ENCODE peak calls at places on chromosomes 12 and 14, in nine cellular contexts. One of them, this sample, is unnamed.

GRCh38 chr14:22394616-22395015 is 194.4 kb downstream of the DAD1 start:
- DNase-seq in endothelial cell: no peak
- DNase-seq in GM04504: no peak
- DNase-seq in NCI-H1436: no peak
- DNase-seq in small intestine: no peak
- DNase-seq in keratinocyte: no peak
- DNase-seq in left ventricle myocardium superior: no peak
- DNase-seq in activated naive CD8-positive, alpha-beta T cell treated with anti-CD3 and anti-CD28 coated beads for 36 hours: no peak
- DNase-seq in stimulated activated CD8-positive, alpha-beta memory T cell treated with anti-CD3 and anti-CD28 coated beads, Interleukin-15, amount 100 ng/mL, for 4 hours: no peak
- DNase-seq in this sample: no peak

GRCh38 chr14:95818581-95818980 is 58.1 kb upstream of the TUNAR start:
- DNase-seq in small intestine: no peak
- DNase-seq in GM04504: no peak
- DNase-seq in keratinocyte: no peak
- DNase-seq in stimulated activated CD8-positive, alpha-beta memory T cell treated with anti-CD3 and anti-CD28 coated beads, Interleukin-15, amount 100 ng/mL, for 4 hours: no peak
- DNase-seq in left ventricle myocardium superior: no peak
- DNase-seq in endothelial cell: no peak
- DNase-seq in NCI-H1436: no peak
- DNase-seq in activated naive CD8-positive, alpha-beta T cell treated with anti-CD3 and anti-CD28 coated beads for 36 hours: no peak
- DNase-seq in this sample: no peak

GRCh38 chr12:26028953-26029740 is 70.7 kb downstream of the RASSF8 start:
- DNase-seq in endothelial cell: peak; percentile 45
- DNase-seq in small intestine: peak; percentile 44
- DNase-seq in keratinocyte: no peak
- DNase-seq in GM04504: no peak
- DNase-seq in left ventricle myocardium superior: no peak
- DNase-seq in NCI-H1436: no peak
- DNase-seq in stimulated activated CD8-positive, alpha-beta memory T cell treated with anti-CD3 and anti-CD28 coated beads, Interleukin-15, amount 100 ng/mL, for 4 hours: no peak
- DNase-seq in activated naive CD8-positive, alpha-beta T cell treated with anti-CD3 and anti-CD28 coated beads for 36 hours: no peak
- DNase-seq in this sample: peak; percentile 47

GRCh38 chr14:20093442-20093841 is 17.1 kb upstream of the OR4K17 start:
- DNase-seq in NCI-H1436: no peak
- DNase-seq in activated naive CD8-positive, alpha-beta T cell treated with anti-CD3 and anti-CD28 coated beads for 36 hours: no peak
- DNase-seq in small intestine: no peak
- DNase-seq in stimulated activated CD8-positive, alpha-beta memory T cell treated with anti-CD3 and anti-CD28 coated beads, Interleukin-15, amount 100 ng/mL, for 4 hours: no peak
- DNase-seq in endothelial cell: no peak
- DNase-seq in keratinocyte: no peak
- DNase-seq in left ventricle myocardium superior: no peak
- DNase-seq in GM04504: no peak
- DNase-seq in this sample: no peak

GRCh38 chr12:132400011-132400641 is 70.7 kb upstream of the GALNT9 start:
- DNase-seq in activated naive CD8-positive, alpha-beta T cell treated with anti-CD3 and anti-CD28 coated beads for 36 hours: no peak
- DNase-seq in stimulated activated CD8-positive, alpha-beta memory T cell treated with anti-CD3 and anti-CD28 coated beads, Interleukin-15, amount 100 ng/mL, for 4 hours: no peak
- DNase-seq in NCI-H1436: no peak
- DNase-seq in small intestine: no peak
- DNase-seq in endothelial cell: no peak
- DNase-seq in GM04504: no peak
- DNase-seq in keratinocyte: no peak
- DNase-seq in left ventricle myocardium superior: peak; percentile 19
- DNase-seq in this sample: no peak

GRCh38 chr12:19153396-19153795 is 23.9 kb downstream of the PLEKHA5 start:
- DNase-seq in endothelial cell: no peak
- DNase-seq in NCI-H1436: no peak
- DNase-seq in GM04504: no peak
- DNase-seq in activated naive CD8-positive, alpha-beta T cell treated with anti-CD3 and anti-CD28 coated beads for 36 hours: no peak
- DNase-seq in stimulated activated CD8-positive, alpha-beta memory T cell treated with anti-CD3 and anti-CD28 coated beads, Interleukin-15, amount 100 ng/mL, for 4 hours: no peak
- DNase-seq in keratinocyte: no peak
- DNase-seq in small intestine: no peak
- DNase-seq in left ventricle myocardium superior: no peak
- DNase-seq in this sample: no peak

GRCh38 chr12:105793421-105793820 is 345.3 kb downstream of the NUAK1 start:
- DNase-seq in keratinocyte: no peak
- DNase-seq in activated naive CD8-positive, alpha-beta T cell treated with anti-CD3 and anti-CD28 coated beads for 36 hours: no peak
- DNase-seq in endothelial cell: no peak
- DNase-seq in GM04504: no peak
- DNase-seq in stimulated activated CD8-positive, alpha-beta memory T cell treated with anti-CD3 and anti-CD28 coated beads, Interleukin-15, amount 100 ng/mL, for 4 hours: no peak
- DNase-seq in left ventricle myocardium superior: no peak
- DNase-seq in small intestine: no peak
- DNase-seq in NCI-H1436: no peak
- DNase-seq in this sample: no peak

GRCh38 chr14:104972301-104973211 is 5.6 kb downstream of the AHNAK2 start:
- DNase-seq in small intestine: peak; percentile 91
- DNase-seq in left ventricle myocardium superior: peak; percentile 31
- DNase-seq in GM04504: peak; percentile 67
- DNase-seq in stimulated activated CD8-positive, alpha-beta memory T cell treated with anti-CD3 and anti-CD28 coated beads, Interleukin-15, amount 100 ng/mL, for 4 hours: no peak
- DNase-seq in endothelial cell: no peak
- DNase-seq in activated naive CD8-positive, alpha-beta T cell treated with anti-CD3 and anti-CD28 coated beads for 36 hours: no peak
- DNase-seq in NCI-H1436: no peak
- DNase-seq in keratinocyte: peak; percentile 81
- DNase-seq in this sample: no peak

GRCh38 chr14:100551056-100551455 is 36.2 kb downstream of the BEGAIN start:
- DNase-seq in activated naive CD8-positive, alpha-beta T cell treated with anti-CD3 and anti-CD28 coated beads for 36 hours: no peak
- DNase-seq in NCI-H1436: no peak
- DNase-seq in GM04504: no peak
- DNase-seq in keratinocyte: no peak
- DNase-seq in stimulated activated CD8-positive, alpha-beta memory T cell treated with anti-CD3 and anti-CD28 coated beads, Interleukin-15, amount 100 ng/mL, for 4 hours: no peak
- DNase-seq in small intestine: no peak
- DNase-seq in endothelial cell: no peak
- DNase-seq in left ventricle myocardium superior: no peak
- DNase-seq in this sample: no peak

GRCh38 chr12:29030006-29030405 is 119.1 kb upstream of the FAR2 start:
- DNase-seq in endothelial cell: no peak
- DNase-seq in keratinocyte: no peak
- DNase-seq in activated naive CD8-positive, alpha-beta T cell treated with anti-CD3 and anti-CD28 coated beads for 36 hours: no peak
- DNase-seq in GM04504: no peak
- DNase-seq in left ventricle myocardium superior: no peak
- DNase-seq in stimulated activated CD8-positive, alpha-beta memory T cell treated with anti-CD3 and anti-CD28 coated beads, Interleukin-15, amount 100 ng/mL, for 4 hours: no peak
- DNase-seq in small intestine: no peak
- DNase-seq in NCI-H1436: no peak
- DNase-seq in this sample: no peak

GRCh38 chr14:91366749-91367148 is 50.9 kb downstream of the CCDC88C start:
- DNase-seq in endothelial cell: no peak
- DNase-seq in small intestine: no peak
- DNase-seq in stimulated activated CD8-positive, alpha-beta memory T cell treated with anti-CD3 and anti-CD28 coated beads, Interleukin-15, amount 100 ng/mL, for 4 hours: no peak
- DNase-seq in keratinocyte: no peak
- DNase-seq in left ventricle myocardium superior: no peak
- DNase-seq in NCI-H1436: no peak
- DNase-seq in GM04504: no peak
- DNase-seq in activated naive CD8-positive, alpha-beta T cell treated with anti-CD3 and anti-CD28 coated beads for 36 hours: no peak
- DNase-seq in this sample: no peak

GRCh38 chr14:32453857-32454810 is 125.0 kb downstream of the AKAP6 start:
- DNase-seq in GM04504: peak; percentile 34
- DNase-seq in NCI-H1436: no peak
- DNase-seq in left ventricle myocardium superior: no peak
- DNase-seq in small intestine: no peak
- DNase-seq in activated naive CD8-positive, alpha-beta T cell treated with anti-CD3 and anti-CD28 coated beads for 36 hours: no peak
- DNase-seq in stimulated activated CD8-positive, alpha-beta memory T cell treated with anti-CD3 and anti-CD28 coated beads, Interleukin-15, amount 100 ng/mL, for 4 hours: no peak
- DNase-seq in keratinocyte: no peak
- DNase-seq in endothelial cell: no peak
- DNase-seq in this sample: no peak

GRCh38 chr14:50667491-50668007 is 557 bp downstream of the SAV1 start:
- DNase-seq in NCI-H1436: peak; percentile 3
- DNase-seq in left ventricle myocardium superior: no peak
- DNase-seq in stimulated activated CD8-positive, alpha-beta memory T cell treated with anti-CD3 and anti-CD28 coated beads, Interleukin-15, amount 100 ng/mL, for 4 hours: no peak
- DNase-seq in keratinocyte: no peak
- DNase-seq in small intestine: peak; percentile 38
- DNase-seq in GM04504: no peak
- DNase-seq in endothelial cell: no peak
- DNase-seq in activated naive CD8-positive, alpha-beta T cell treated with anti-CD3 and anti-CD28 coated beads for 36 hours: no peak
- DNase-seq in this sample: peak; percentile 66

GRCh38 chr12:124319368-124320050 is 24.6 kb downstream of the RFLNA start:
- DNase-seq in stimulated activated CD8-positive, alpha-beta memory T cell treated with anti-CD3 and anti-CD28 coated beads, Interleukin-15, amount 100 ng/mL, for 4 hours: no peak
- DNase-seq in activated naive CD8-positive, alpha-beta T cell treated with anti-CD3 and anti-CD28 coated beads for 36 hours: no peak
- DNase-seq in NCI-H1436: no peak
- DNase-seq in GM04504: no peak
- DNase-seq in endothelial cell: no peak
- DNase-seq in keratinocyte: no peak
- DNase-seq in small intestine: no peak
- DNase-seq in left ventricle myocardium superior: no peak
- DNase-seq in this sample: no peak

GRCh38 chr12:31007636-31008175 is 66.0 kb upstream of the DDX11 start:
- DNase-seq in activated naive CD8-positive, alpha-beta T cell treated with anti-CD3 and anti-CD28 coated beads for 36 hours: no peak
- DNase-seq in stimulated activated CD8-positive, alpha-beta memory T cell treated with anti-CD3 and anti-CD28 coated beads, Interleukin-15, amount 100 ng/mL, for 4 hours: no peak
- DNase-seq in keratinocyte: no peak
- DNase-seq in small intestine: no peak
- DNase-seq in GM04504: no peak
- DNase-seq in endothelial cell: no peak
- DNase-seq in left ventricle myocardium superior: no peak
- DNase-seq in NCI-H1436: no peak
- DNase-seq in this sample: no peak

GRCh38 chr12:1806301-1807106 is 13.9 kb upstream of the LRTM2 start:
- DNase-seq in left ventricle myocardium superior: peak; percentile 66
- DNase-seq in endothelial cell: no peak
- DNase-seq in activated naive CD8-positive, alpha-beta T cell treated with anti-CD3 and anti-CD28 coated beads for 36 hours: no peak
- DNase-seq in GM04504: peak; percentile 16
- DNase-seq in keratinocyte: no peak
- DNase-seq in NCI-H1436: no peak
- DNase-seq in stimulated activated CD8-positive, alpha-beta memory T cell treated with anti-CD3 and anti-CD28 coated beads, Interleukin-15, amount 100 ng/mL, for 4 hours: no peak
- DNase-seq in small intestine: peak; percentile 54
- DNase-seq in this sample: no peak

GRCh38 chr12:52581481-52581880 is 7.8 kb upstream of the KRT74 start:
- DNase-seq in activated naive CD8-positive, alpha-beta T cell treated with anti-CD3 and anti-CD28 coated beads for 36 hours: no peak
- DNase-seq in endothelial cell: no peak
- DNase-seq in left ventricle myocardium superior: no peak
- DNase-seq in NCI-H1436: peak; percentile 31
- DNase-seq in stimulated activated CD8-positive, alpha-beta memory T cell treated with anti-CD3 and anti-CD28 coated beads, Interleukin-15, amount 100 ng/mL, for 4 hours: no peak
- DNase-seq in keratinocyte: peak; percentile 40
- DNase-seq in small intestine: peak; percentile 21
- DNase-seq in GM04504: peak; percentile 6
- DNase-seq in this sample: no peak

GRCh38 chr12:76083761-76084276 is 666 bp downstream of the NAP1L1 start:
- DNase-seq in endothelial cell: peak; percentile 81
- DNase-seq in stimulated activated CD8-positive, alpha-beta memory T cell treated with anti-CD3 and anti-CD28 coated beads, Interleukin-15, amount 100 ng/mL, for 4 hours: peak; percentile 66
- DNase-seq in left ventricle myocardium superior: peak; percentile 80
- DNase-seq in NCI-H1436: peak; percentile 69
- DNase-seq in activated naive CD8-positive, alpha-beta T cell treated with anti-CD3 and anti-CD28 coated beads for 36 hours: peak; percentile 87
- DNase-seq in small intestine: peak; percentile 27
- DNase-seq in GM04504: no peak
- DNase-seq in keratinocyte: no peak
- DNase-seq in this sample: peak; percentile 82

GRCh38 chr12:68304626-68305025 is 27.5 kb downstream of the MDM1 start:
- DNase-seq in small intestine: no peak
- DNase-seq in NCI-H1436: no peak
- DNase-seq in GM04504: no peak
- DNase-seq in activated naive CD8-positive, alpha-beta T cell treated with anti-CD3 and anti-CD28 coated beads for 36 hours: no peak
- DNase-seq in left ventricle myocardium superior: no peak
- DNase-seq in endothelial cell: no peak
- DNase-seq in stimulated activated CD8-positive, alpha-beta memory T cell treated with anti-CD3 and anti-CD28 coated beads, Interleukin-15, amount 100 ng/mL, for 4 hours: no peak
- DNase-seq in keratinocyte: no peak
- DNase-seq in this sample: no peak

GRCh38 chr14:61454545-61454944 is 133.2 kb downstream of the PRKCH start:
- DNase-seq in stimulated activated CD8-positive, alpha-beta memory T cell treated with anti-CD3 and anti-CD28 coated beads, Interleukin-15, amount 100 ng/mL, for 4 hours: no peak
- DNase-seq in small intestine: no peak
- DNase-seq in left ventricle myocardium superior: peak; percentile 62
- DNase-seq in keratinocyte: no peak
- DNase-seq in GM04504: no peak
- DNase-seq in activated naive CD8-positive, alpha-beta T cell treated with anti-CD3 and anti-CD28 coated beads for 36 hours: no peak
- DNase-seq in NCI-H1436: no peak
- DNase-seq in endothelial cell: no peak
- DNase-seq in this sample: no peak

GRCh38 chr14:36683083-36683724 is 21.5 kb downstream of the PAX9 start:
- DNase-seq in left ventricle myocardium superior: no peak
- DNase-seq in stimulated activated CD8-positive, alpha-beta memory T cell treated with anti-CD3 and anti-CD28 coated beads, Interleukin-15, amount 100 ng/mL, for 4 hours: no peak
- DNase-seq in keratinocyte: no peak
- DNase-seq in activated naive CD8-positive, alpha-beta T cell treated with anti-CD3 and anti-CD28 coated beads for 36 hours: no peak
- DNase-seq in NCI-H1436: no peak
- DNase-seq in endothelial cell: no peak
- DNase-seq in GM04504: no peak
- DNase-seq in small intestine: no peak
- DNase-seq in this sample: no peak

GRCh38 chr12:84305144-84305543 is 607.5 kb downstream of the SLC6A15 start:
- DNase-seq in left ventricle myocardium superior: no peak
- DNase-seq in stimulated activated CD8-positive, alpha-beta memory T cell treated with anti-CD3 and anti-CD28 coated beads, Interleukin-15, amount 100 ng/mL, for 4 hours: no peak
- DNase-seq in NCI-H1436: no peak
- DNase-seq in keratinocyte: no peak
- DNase-seq in endothelial cell: no peak
- DNase-seq in GM04504: no peak
- DNase-seq in small intestine: no peak
- DNase-seq in activated naive CD8-positive, alpha-beta T cell treated with anti-CD3 and anti-CD28 coated beads for 36 hours: no peak
- DNase-seq in this sample: no peak

GRCh38 chr14:31858868-31859267 is 218.2 kb upstream of the ARHGAP5 start:
- DNase-seq in endothelial cell: no peak
- DNase-seq in activated naive CD8-positive, alpha-beta T cell treated with anti-CD3 and anti-CD28 coated beads for 36 hours: no peak
- DNase-seq in left ventricle myocardium superior: no peak
- DNase-seq in NCI-H1436: no peak
- DNase-seq in GM04504: no peak
- DNase-seq in small intestine: no peak
- DNase-seq in keratinocyte: no peak
- DNase-seq in stimulated activated CD8-positive, alpha-beta memory T cell treated with anti-CD3 and anti-CD28 coated beads, Interleukin-15, amount 100 ng/mL, for 4 hours: no peak
- DNase-seq in this sample: no peak

GRCh38 chr12:19154696-19155095 is 25.2 kb downstream of the PLEKHA5 start:
- DNase-seq in small intestine: no peak
- DNase-seq in activated naive CD8-positive, alpha-beta T cell treated with anti-CD3 and anti-CD28 coated beads for 36 hours: no peak
- DNase-seq in keratinocyte: no peak
- DNase-seq in left ventricle myocardium superior: no peak
- DNase-seq in stimulated activated CD8-positive, alpha-beta memory T cell treated with anti-CD3 and anti-CD28 coated beads, Interleukin-15, amount 100 ng/mL, for 4 hours: no peak
- DNase-seq in endothelial cell: no peak
- DNase-seq in NCI-H1436: no peak
- DNase-seq in GM04504: no peak
- DNase-seq in this sample: no peak

GRCh38 chr12:82765971-82766705 is 79.4 kb downstream of the TMTC2 start:
- DNase-seq in GM04504: no peak
- DNase-seq in endothelial cell: no peak
- DNase-seq in stimulated activated CD8-positive, alpha-beta memory T cell treated with anti-CD3 and anti-CD28 coated beads, Interleukin-15, amount 100 ng/mL, for 4 hours: no peak
- DNase-seq in left ventricle myocardium superior: no peak
- DNase-seq in small intestine: no peak
- DNase-seq in keratinocyte: no peak
- DNase-seq in activated naive CD8-positive, alpha-beta T cell treated with anti-CD3 and anti-CD28 coated beads for 36 hours: no peak
- DNase-seq in NCI-H1436: no peak
- DNase-seq in this sample: no peak

GRCh38 chr12:52036587-52037171 is 14.6 kb upstream of the NR4A1 start:
- DNase-seq in left ventricle myocardium superior: peak; percentile 95
- DNase-seq in activated naive CD8-positive, alpha-beta T cell treated with anti-CD3 and anti-CD28 coated beads for 36 hours: peak; percentile 85
- DNase-seq in stimulated activated CD8-positive, alpha-beta memory T cell treated with anti-CD3 and anti-CD28 coated beads, Interleukin-15, amount 100 ng/mL, for 4 hours: peak; percentile 71
- DNase-seq in NCI-H1436: peak; percentile 67
- DNase-seq in keratinocyte: no peak
- DNase-seq in GM04504: peak; percentile 66
- DNase-seq in endothelial cell: peak; percentile 59
- DNase-seq in small intestine: peak; percentile 79
- DNase-seq in this sample: peak; percentile 94

GRCh38 chr12:109504068-109504467 is 26.6 kb downstream of the UBE3B start:
- DNase-seq in stimulated activated CD8-positive, alpha-beta memory T cell treated with anti-CD3 and anti-CD28 coated beads, Interleukin-15, amount 100 ng/mL, for 4 hours: no peak
- DNase-seq in left ventricle myocardium superior: no peak
- DNase-seq in endothelial cell: no peak
- DNase-seq in keratinocyte: no peak
- DNase-seq in small intestine: no peak
- DNase-seq in NCI-H1436: no peak
- DNase-seq in activated naive CD8-positive, alpha-beta T cell treated with anti-CD3 and anti-CD28 coated beads for 36 hours: no peak
- DNase-seq in GM04504: no peak
- DNase-seq in this sample: no peak

GRCh38 chr12:464484-465267 is 4.9 kb downstream of the B4GALNT3 start:
- DNase-seq in stimulated activated CD8-positive, alpha-beta memory T cell treated with anti-CD3 and anti-CD28 coated beads, Interleukin-15, amount 100 ng/mL, for 4 hours: no peak
- DNase-seq in activated naive CD8-positive, alpha-beta T cell treated with anti-CD3 and anti-CD28 coated beads for 36 hours: no peak
- DNase-seq in small intestine: no peak
- DNase-seq in NCI-H1436: no peak
- DNase-seq in endothelial cell: no peak
- DNase-seq in left ventricle myocardium superior: peak; percentile 57
- DNase-seq in keratinocyte: no peak
- DNase-seq in GM04504: no peak
- DNase-seq in this sample: no peak

GRCh38 chr12:69405466-69405865 is 45.9 kb downstream of the YEATS4 start:
- DNase-seq in small intestine: peak; percentile 13
- DNase-seq in left ventricle myocardium superior: no peak
- DNase-seq in activated naive CD8-positive, alpha-beta T cell treated with anti-CD3 and anti-CD28 coated beads for 36 hours: no peak
- DNase-seq in stimulated activated CD8-positive, alpha-beta memory T cell treated with anti-CD3 and anti-CD28 coated beads, Interleukin-15, amount 100 ng/mL, for 4 hours: no peak
- DNase-seq in NCI-H1436: no peak
- DNase-seq in keratinocyte: peak; percentile 59
- DNase-seq in endothelial cell: no peak
- DNase-seq in GM04504: peak; percentile 75
- DNase-seq in this sample: no peak

GRCh38 chr12:81759215-81759991 is at the start of gene PPFIA2:
- DNase-seq in stimulated activated CD8-positive, alpha-beta memory T cell treated with anti-CD3 and anti-CD28 coated beads, Interleukin-15, amount 100 ng/mL, for 4 hours: no peak
- DNase-seq in left ventricle myocardium superior: peak; percentile 25
- DNase-seq in endothelial cell: peak; percentile 18
- DNase-seq in keratinocyte: no peak
- DNase-seq in GM04504: no peak
- DNase-seq in activated naive CD8-positive, alpha-beta T cell treated with anti-CD3 and anti-CD28 coated beads for 36 hours: peak; percentile 26
- DNase-seq in small intestine: no peak
- DNase-seq in NCI-H1436: peak; percentile 50
- DNase-seq in this sample: peak; percentile 49

GRCh38 chr12:11801643-11802042 is 152.2 kb downstream of the ETV6 start:
- DNase-seq in activated naive CD8-positive, alpha-beta T cell treated with anti-CD3 and anti-CD28 coated beads for 36 hours: no peak
- DNase-seq in endothelial cell: no peak
- DNase-seq in GM04504: no peak
- DNase-seq in small intestine: no peak
- DNase-seq in stimulated activated CD8-positive, alpha-beta memory T cell treated with anti-CD3 and anti-CD28 coated beads, Interleukin-15, amount 100 ng/mL, for 4 hours: no peak
- DNase-seq in left ventricle myocardium superior: no peak
- DNase-seq in keratinocyte: peak; percentile 69
- DNase-seq in NCI-H1436: no peak
- DNase-seq in this sample: no peak

This sample was measured in testis.